ENCODE peak calls at places on chromosome 17, in six cellular contexts. P, I, Q, C, L and N are unnamed samples.

GRCh38 chr17:29005562-29005887 is 308 bp downstream of the SEZ6 start:
- DNase-seq in L (no peak), I (no peak), Q (no peak), P (no peak), C (no peak), N (no peak)

GRCh38 chr17:27951872-27952271 is 58.7 kb upstream of the LYRM9 start:
- DNase-seq in C (no peak), P (no peak), L (no peak), I (no peak), Q (no peak), N (no peak)

GRCh38 chr17:29155235-29155965 is 24.8 kb downstream of the MYO18A start:
- DNase-seq in L (peak; percentile 90), Q (no peak), C (no peak), I (no peak), P (no peak), N (peak; percentile 94)

GRCh38 chr17:42673885-42674754 is 2.7 kb downstream of the PLEKHH3 start:
- DNase-seq in C (no peak), Q (peak; percentile 61), P (no peak), I (peak; percentile 90), L (peak; percentile 95), N (peak; percentile 68)

GRCh38 chr17:17402558-17402957 is 74.2 kb upstream of the MED9 start:
- DNase-seq in I (no peak), L (no peak), P (no peak), Q (no peak), C (no peak), N (no peak)

GRCh38 chr17:10198509-10199249 is at the start of gene GAS7:
- DNase-seq in P (no peak), Q (peak; percentile 87), I (peak; percentile 73), L (peak; percentile 61), C (peak; percentile 43), N (no peak)

GRCh38 chr17:76812968-76813367 is 55.2 kb upstream of the MGAT5B start:
- DNase-seq in C (no peak), I (no peak), Q (no peak), P (no peak), L (no peak), N (no peak)

GRCh38 chr17:56319531-56319930 is 166.3 kb downstream of the ANKFN1 start:
- DNase-seq in Q (peak; percentile 65), P (peak; percentile 29), L (peak; percentile 41), C (no peak), I (no peak), N (peak; percentile 68)

GRCh38 chr17:2064980-2065785 is 10.3 kb downstream of the HIC1 start:
- DNase-seq in P (no peak), I (peak; percentile 54), Q (no peak), C (no peak), L (no peak), N (peak; percentile 46)

GRCh38 chr17:58120195-58120822 is 27.9 kb upstream of the OR4D1 start:
- DNase-seq in I (peak; percentile 30), Q (peak; percentile 90), C (no peak), P (peak; percentile 18), L (no peak), N (peak; percentile 70)

GRCh38 chr17:74921045-74921681 is 1.9 kb downstream of the USH1G start:
- DNase-seq in P (no peak), C (no peak), Q (no peak), L (no peak), I (no peak), N (no peak)

GRCh38 chr17:28335959-28336871 is 654 bp downstream of the TNFAIP1 start:
- DNase-seq in Q (peak; percentile 83), P (peak; percentile 74), C (no peak), L (peak; percentile 77), I (peak; percentile 62), N (peak; percentile 86)

GRCh38 chr17:45355087-45355486 is 38.3 kb upstream of the MAP3K14 start:
- DNase-seq in I (no peak), P (no peak), Q (no peak), L (no peak), C (no peak), N (no peak)

GRCh38 chr17:72151565-72152391 is 31.0 kb downstream of the SOX9 start:
- DNase-seq in C (no peak), L (peak; percentile 99), P (no peak), Q (no peak), I (no peak), N (peak; percentile 81)

GRCh38 chr17:44354582-44355309 is 8.9 kb downstream of the FAM171A2 start:
- DNase-seq in P (no peak), Q (peak; percentile 79), I (peak; percentile 64), C (no peak), L (no peak), N (no peak)

GRCh38 chr17:48564200-48565023 is 13.7 kb downstream of the HOXB4 start:
- DNase-seq in I (no peak), P (no peak), L (no peak), C (no peak), Q (no peak), N (no peak)

DNA sequence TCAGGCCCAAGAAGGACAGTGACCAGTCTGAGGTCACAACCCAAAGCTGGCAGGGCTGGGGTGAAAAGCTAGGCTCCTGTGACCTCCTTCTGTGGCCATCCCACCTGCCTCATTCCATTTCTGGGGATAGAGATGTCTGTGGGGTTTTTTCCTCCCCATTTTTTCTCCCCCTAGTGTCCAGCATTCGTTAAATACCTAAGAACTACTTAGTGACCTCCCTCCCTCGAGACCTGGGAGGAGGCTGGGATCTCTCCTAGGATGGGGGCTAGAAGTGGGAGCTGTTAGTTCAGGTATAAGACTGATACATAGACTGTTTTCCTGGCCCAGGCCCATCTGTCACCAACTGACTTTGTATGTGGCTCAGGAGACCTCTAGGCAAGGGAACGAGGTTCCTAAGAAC is 20.5 kb upstream of the STAC2 start:
- DNase-seq in Q (no peak), P (no peak), C (no peak), I (no peak), L (no peak), N (no peak)
- TF ChIP-seq CTCF in Q (peak; percentile 8), P (peak; percentile 20), C (no peak), I (no peak), L (peak; percentile 9), N (no peak)

DNA sequence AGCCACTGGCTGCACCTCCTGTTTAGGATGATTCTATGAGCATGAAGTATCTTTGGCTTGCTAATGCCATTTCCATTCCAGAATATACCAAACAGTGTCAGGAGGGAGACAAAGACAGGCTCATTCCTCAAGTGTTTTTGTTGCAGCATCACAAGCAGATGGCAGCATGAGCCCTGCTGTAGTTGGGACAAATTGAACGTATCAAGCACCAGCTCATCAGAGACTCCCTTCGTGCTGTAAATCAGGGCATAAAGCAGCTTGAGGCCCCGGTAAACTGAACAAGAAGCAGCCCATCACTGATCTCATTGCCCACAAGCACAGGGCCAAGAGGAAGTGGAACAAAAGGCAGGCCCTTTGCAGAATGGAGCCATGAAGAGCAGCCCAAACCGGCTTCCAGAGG is 45.8 kb upstream of the HS3ST3A1 start:
- DNase-seq in I (no peak), P (no peak), C (no peak), Q (no peak), L (no peak), N (no peak)
- TF ChIP-seq CTCF in I (no peak), P (no peak), C (no peak), Q (no peak), L (no peak), N (no peak)

GRCh38 chr17:59406808-59407381 is 75.4 kb downstream of the YPEL2 start:
- DNase-seq in I (no peak), L (no peak), C (no peak), P (peak; percentile 26), Q (no peak), N (no peak)

GRCh38 chr17:59402760-59403159 is 71.3 kb downstream of the YPEL2 start:
- DNase-seq in I (no peak), Q (no peak), L (no peak), C (no peak), P (no peak), N (no peak)

GRCh38 chr17:59401725-59402124 is 70.3 kb downstream of the YPEL2 start:
- DNase-seq in I (no peak), L (no peak), P (no peak), Q (no peak), C (no peak), N (no peak)

GRCh38 chr17:59406278-59406677 is 74.8 kb downstream of the YPEL2 start:
- DNase-seq in Q (no peak), I (no peak), P (no peak), L (no peak), C (no peak), N (no peak)

GRCh38 chr17:59404471-59404870 is 73.0 kb downstream of the YPEL2 start:
- DNase-seq in P (no peak), Q (no peak), L (no peak), C (no peak), I (no peak), N (no peak)
- TF ChIP-seq CTCF in P (no peak), Q (no peak), L (no peak), C (no peak), I (no peak), N (no peak)

GRCh38 chr17:15263680-15264079 is 1.4 kb downstream of the PMP22 start:
- DNase-seq in P (no peak), Q (no peak), I (no peak), L (no peak), C (no peak), N (no peak)
- TF ChIP-seq CTCF in P (no peak), Q (no peak), I (no peak), L (no peak), C (no peak), N (no peak)

GRCh38 chr17:46833840-46834208 is 15.3 kb upstream of the WNT3 start:
- DNase-seq in Q (no peak), L (no peak), P (no peak), C (no peak), I (no peak), N (no peak)

GRCh38 chr17:46834846-46835245 is 16.4 kb upstream of the WNT3 start:
- DNase-seq in Q (no peak), L (no peak), P (no peak), C (no peak), I (no peak), N (no peak)

GRCh38 chr17:46839211-46839610 is 12.2 kb upstream of the WNT9B start:
- DNase-seq in Q (no peak), C (no peak), L (no peak), P (no peak), I (no peak), N (no peak)

GRCh38 chr17:46836500-46836899 is 14.9 kb upstream of the WNT9B start:
- DNase-seq in C (no peak), I (no peak), Q (no peak), P (no peak), L (no peak), N (no peak)

DNA sequence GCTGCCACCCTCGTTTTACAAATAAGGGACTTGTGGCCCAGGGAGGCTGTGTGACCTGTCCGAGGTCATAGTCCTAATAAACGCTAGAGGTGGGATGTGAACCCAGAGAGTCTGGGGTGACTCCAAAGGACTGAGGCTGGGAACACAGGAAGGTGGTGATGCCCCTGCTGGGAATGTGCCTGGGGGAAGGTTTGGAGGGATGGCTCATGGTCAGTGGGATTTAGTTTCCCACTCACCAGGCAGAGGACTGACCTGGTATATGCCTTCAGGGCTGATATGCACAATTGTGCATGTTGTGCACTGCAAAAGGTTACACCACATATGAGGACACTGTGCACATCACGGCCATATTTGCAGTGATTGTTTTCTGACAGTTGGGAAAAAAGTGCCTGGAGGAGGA is 13.9 kb upstream of the WNT9B start:
- DNase-seq in L (no peak), C (no peak), Q (no peak), I (no peak), P (no peak), N (no peak)
- TF ChIP-seq CTCF in L (no peak), C (no peak), Q (no peak), I (no peak), P (no peak), N (no peak)